ENCODE peak calls at places on chromosomes 3 and 15, in six cellular contexts. E, K, N, I, V and H are unnamed samples. For H3K4me1, the result is how much of the 10 kb centered on the place peaks cover.

GRCh38 chr15:65583701-65584100 is 27.2 kb downstream of the INTS14 start:
- DNase-seq in I (no peak), N (no peak), E (no peak), K (no peak), V (no peak), H (peak)

GRCh38 chr3:57434041-57434440 is 110.1 kb downstream of the DNAH12 start:
- DNase-seq in K (no peak), V (no peak), I (peak), N (no peak), E (no peak), H (no peak)

GRCh38 chr3:122298239-122298638 is 26.8 kb upstream of the CSTA start:
- DNase-seq in I (no peak), V (no peak), N (no peak), K (no peak), E (no peak), H (no peak)

GRCh38 chr3:113697192-113698090 is 999 bp upstream of the USF3 start:
- DNase-seq in E (no peak), N (peak), V (no peak), K (no peak), I (peak), H (no peak)

GRCh38 chr3:64138046-64138445 is 87.2 kb downstream of the PRICKLE2 start:
- DNase-seq in E (no peak), K (no peak), I (no peak), V (no peak), N (no peak), H (no peak)

GRCh38 chr15:67762610-67763368 is 62.5 kb upstream of the SKOR1 start:
- DNase-seq in V (no peak), N (no peak), K (no peak), E (no peak), I (no peak), H (no peak)

GRCh38 chr3:31918179-31919165 is 62.6 kb downstream of the OSBPL10 start:
- DNase-seq in K (no peak), I (no peak), V (no peak), E (no peak), N (no peak), H (no peak)

GRCh38 chr3:104102386-104102785 is 1264.3 kb upstream of the ALCAM start:
- DNase-seq in I (peak), N (no peak), K (no peak), E (peak), V (no peak), H (no peak)

GRCh38 chr3:177317247-177317646 is 120.0 kb upstream of the TBL1XR1 start:
- DNase-seq in K (no peak), N (no peak), I (no peak), E (no peak), V (no peak), H (no peak)

GRCh38 chr15:41940441-41940857 is 31.9 kb downstream of the EHD4 start:
- DNase-seq in N (no peak), E (no peak), V (no peak), K (peak), I (no peak), H (no peak)

GRCh38 chr3:118187221-118187620 is 847.4 kb downstream of the IGSF11 start:
- DNase-seq in N (no peak), K (no peak), V (no peak), E (no peak), I (no peak), H (no peak)

GRCh38 chr3:142866841-142867631 is 21.8 kb downstream of the PCOLCE2 start:
- DNase-seq in E (no peak), K (no peak), V (no peak), I (no peak), N (no peak), H (no peak)

GRCh38 chr3:121707531-121708273 is 41.8 kb downstream of the GOLGB1 start:
- DNase-seq in I (no peak), V (no peak), E (no peak), N (no peak), K (no peak), H (no peak)

DNA sequence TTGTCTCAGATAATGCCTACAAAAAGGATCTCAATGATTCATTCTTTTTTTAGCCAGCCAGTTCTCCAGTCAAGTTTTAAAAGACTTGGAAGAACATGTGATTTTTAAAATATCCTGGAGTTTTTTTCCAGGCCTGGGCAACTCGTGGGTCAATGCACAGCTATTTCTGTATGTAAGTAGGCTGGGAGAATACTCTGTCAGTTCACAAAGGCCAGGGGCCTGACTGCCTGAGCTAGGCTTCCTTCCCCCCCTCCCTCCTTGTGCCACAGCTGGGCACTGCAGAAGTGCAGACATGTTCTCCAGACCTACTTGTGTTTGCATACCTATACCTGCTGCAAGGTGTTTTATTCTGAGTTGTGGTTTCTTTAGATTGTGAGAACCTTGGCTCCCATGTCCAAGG is 43.7 kb downstream of the CTDSPL start:
- DNase-seq in E (no peak), K (no peak), I (no peak), N (no peak), V (no peak), H (no peak)
- H3K4me1 ChIP-seq in E (half or more), K (under half), I (under half), N (under half), V (under half), H (under half)

DNA sequence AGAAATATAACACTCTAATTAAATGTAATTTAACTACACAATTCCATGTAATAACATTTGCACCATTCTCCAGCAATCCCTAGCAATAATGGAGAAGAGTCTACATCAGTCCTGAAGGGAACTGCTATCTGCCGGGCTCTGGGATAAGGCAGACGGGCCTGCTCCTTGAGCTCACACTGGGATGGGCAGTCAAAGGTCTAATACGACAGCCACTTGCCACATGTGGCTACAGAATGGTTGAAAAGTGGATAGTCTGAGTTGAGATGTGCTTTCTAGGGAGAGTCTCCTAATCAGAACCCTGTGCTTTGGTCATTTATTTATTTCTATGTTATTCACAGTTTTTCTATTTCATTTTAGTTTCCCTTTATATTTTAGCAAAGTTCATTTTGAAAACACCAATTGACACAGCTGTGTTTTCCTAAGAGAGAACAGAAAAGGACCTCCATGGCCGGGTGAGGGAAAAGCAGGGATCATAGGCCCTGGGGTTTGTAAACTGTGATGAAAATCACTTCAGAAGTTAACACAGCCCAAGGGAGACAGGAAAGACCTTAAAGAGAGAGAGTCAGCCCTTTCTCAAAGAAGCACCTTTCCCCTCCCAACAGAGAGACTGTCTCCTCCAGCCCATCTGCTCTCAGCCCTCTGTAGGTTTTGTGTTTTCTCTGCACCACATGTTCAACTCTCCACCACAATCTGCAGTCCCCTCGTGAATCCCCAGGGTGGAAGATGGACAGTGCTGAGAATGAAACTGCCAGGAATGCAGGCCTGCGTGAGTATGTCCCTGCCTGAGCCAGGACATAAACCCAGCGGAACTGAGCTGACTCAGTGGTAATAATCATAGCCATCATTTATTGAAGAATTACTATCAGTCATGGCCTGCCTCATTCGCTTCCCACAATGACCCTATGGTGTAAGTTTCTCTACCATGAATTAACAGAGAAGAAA is 11.6 kb downstream of the FSIP1 start:
- DNase-seq in K (peak), E (no peak), I (no peak), V (no peak), N (no peak), H (no peak)
- H3K27ac ChIP-seq in K (peak), E (peak), I (no peak), V (no peak), N (no peak), H (no peak)

DNA sequence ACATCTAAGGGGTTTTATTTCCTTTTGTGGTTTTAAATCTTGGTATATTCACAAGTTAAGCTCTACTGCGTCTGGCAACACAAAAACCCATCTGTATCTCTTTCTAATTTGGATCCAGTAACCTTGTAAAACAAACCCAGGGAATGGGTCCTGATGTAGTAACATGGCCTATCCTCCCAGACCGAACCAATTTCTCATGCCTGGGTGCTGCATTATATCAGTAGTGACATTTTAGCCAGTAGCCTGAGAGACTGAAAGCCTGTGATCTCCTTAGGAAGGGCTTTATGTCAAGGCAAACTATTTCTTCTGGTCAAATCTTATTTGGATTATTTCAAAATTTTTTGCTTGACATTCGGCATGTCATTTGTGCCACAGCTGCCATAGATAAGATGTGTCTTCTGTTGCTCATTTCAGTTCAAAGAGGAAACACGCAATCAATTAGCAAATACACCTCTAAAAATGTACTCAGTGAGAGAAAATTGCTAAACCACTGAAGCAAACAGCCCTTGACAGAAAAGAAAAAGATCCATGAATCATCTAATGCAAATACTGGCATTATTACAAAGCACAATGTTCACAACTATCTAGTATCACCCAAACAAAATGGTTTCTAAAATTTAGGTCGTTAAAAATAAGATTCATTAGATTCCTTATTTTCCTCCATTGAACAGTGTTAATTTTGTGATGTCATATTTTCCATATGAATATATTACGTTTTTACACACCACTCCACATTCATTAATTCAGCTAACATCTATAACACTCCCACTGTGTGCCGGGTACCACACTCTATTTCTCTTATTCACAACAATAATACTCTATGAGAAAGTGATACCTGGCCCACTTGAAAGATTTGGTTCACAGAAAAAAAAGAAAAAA is 4.0 kb downstream of the NPTN start:
- DNase-seq in I (no peak), E (no peak), V (no peak), N (no peak), K (no peak), H (no peak)
- H3K4me3 ChIP-seq in I (no peak), E (no peak), V (peak), N (no peak), K (no peak), H (no peak)

GRCh38 chr3:46888705-46889104 is 11.2 kb downstream of the PTH1R start:
- DNase-seq in E (no peak), K (no peak), V (no peak), I (no peak), N (peak), H (no peak)
- H3K4me1 ChIP-seq in E (under half), K (under half), V (under half), I (under half), N (under half), H (under half)

GRCh38 chr3:186967686-186968085 is 37.4 kb downstream of the ST6GAL1 start:
- DNase-seq in V (no peak), I (no peak), K (peak), N (peak), E (no peak), H (no peak)
- H3K27ac ChIP-seq in V (peak), I (no peak), K (peak), N (peak), E (no peak), H (no peak)

GRCh38 chr15:73685981-73686380 is 1.8 kb downstream of the CD276 start:
- DNase-seq in E (no peak), K (no peak), V (no peak), N (no peak), I (no peak), H (no peak)
- H3K4me3 ChIP-seq in E (peak), K (peak), V (no peak), N (peak), I (no peak), H (no peak)

DNA sequence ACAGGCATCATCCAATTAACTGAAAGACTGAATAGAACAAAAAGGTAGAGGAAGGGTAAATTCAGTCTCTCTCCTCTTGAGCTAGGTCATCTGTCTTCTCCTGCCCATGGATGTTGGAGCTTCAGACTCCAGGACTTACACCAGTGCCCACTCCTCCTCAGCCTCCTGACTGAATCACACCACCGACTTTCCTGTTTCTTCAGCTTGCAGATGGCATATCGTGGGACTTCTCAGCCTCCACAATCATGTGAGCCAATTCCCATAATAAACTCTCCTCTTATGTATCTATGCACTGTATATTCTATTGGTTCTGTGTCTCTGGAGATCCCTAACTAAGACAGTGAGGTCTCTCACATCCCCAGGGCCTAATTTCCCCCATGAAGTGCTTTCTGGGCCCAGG is 140.4 kb downstream of the CD47 start:
- DNase-seq in V (no peak), E (no peak), I (no peak), N (no peak), K (no peak), H (no peak)
- H3K4me1 ChIP-seq in V (under half), E (under half), I (under half), N (under half), K (under half), H (under half)

DNA sequence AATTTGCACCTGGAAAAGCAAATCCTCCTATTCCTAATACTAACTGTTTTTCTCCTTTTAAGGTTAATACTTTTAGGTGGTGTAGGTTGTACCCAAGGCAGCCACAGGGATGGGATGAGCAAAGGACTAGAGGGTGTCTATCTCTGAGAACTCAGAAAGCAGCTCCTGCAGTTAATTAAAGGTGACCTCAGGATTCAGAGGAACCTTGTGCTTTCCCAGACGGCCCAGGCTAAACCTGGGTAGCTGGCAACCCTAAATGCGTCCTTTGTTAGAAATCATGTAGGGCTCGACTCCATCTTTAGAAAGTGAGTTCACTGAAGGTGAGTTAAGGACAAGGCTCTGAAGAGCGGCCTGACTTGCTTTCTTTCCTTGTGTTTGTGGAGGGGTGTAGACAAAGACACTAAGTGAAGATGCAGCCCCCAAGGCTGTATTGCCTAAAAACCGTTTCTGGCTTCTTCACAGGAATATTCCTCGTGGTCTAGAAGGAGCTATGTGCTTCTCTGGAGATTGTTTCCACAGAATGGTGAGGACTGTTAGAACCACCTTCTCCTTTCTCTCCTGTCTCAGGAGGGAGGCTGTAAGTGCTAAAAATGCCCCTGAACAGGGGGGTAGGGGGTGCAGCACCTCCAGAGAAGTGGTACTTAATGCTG is 14.9 kb downstream of the FNDC3B start:
- DNase-seq in N (no peak), I (no peak), V (no peak), E (no peak), K (no peak), H (no peak)
- H3K27ac ChIP-seq in N (no peak), I (peak), V (peak), E (no peak), K (peak), H (no peak)